ENCODE peak calls at places on chromosomes 1 and 21, in eight cellular contexts. One of them, this sample, is unnamed.
A peak's percentile ranks its signal among the peaks of the same experiment; 100 is the strongest.

GRCh38 chr1:223827193-223827663 is 18.5 kb downstream of the TP53BP2 start:
- DNase-seq in iris pigment epithelial cell: peak; percentile 72
- DNase-seq in neural crest cell: no peak
- DNase-seq in activated CD4-positive, alpha-beta T cell treated with anti-CD3 and anti-CD28 coated beads, Interleukin-2, amount 50 U/mL, for 24 hours: no peak
- DNase-seq in anterior cingulate cortex: no peak
- DNase-seq in activated naive CD8-positive, alpha-beta T cell treated with anti-CD3 and anti-CD28 coated beads, Interleukin-2, amount 10 ng/mL, durations not matched to agents 7 days and 5 days: no peak
- DNase-seq in HFFc6: peak; percentile 29
- DNase-seq in activated T-helper 1 cell treated with anti-CD3 and anti-CD28 coated beads, Interleukin-2, amount 50 U/mL, for 16 hours: no peak
- DNase-seq in this sample: no peak

GRCh38 chr1:18574754-18575153 is 55.9 kb upstream of the PAX7 start:
- DNase-seq in iris pigment epithelial cell: no peak
- DNase-seq in neural crest cell: no peak
- DNase-seq in activated CD4-positive, alpha-beta T cell treated with anti-CD3 and anti-CD28 coated beads, Interleukin-2, amount 50 U/mL, for 24 hours: no peak
- DNase-seq in anterior cingulate cortex: no peak
- DNase-seq in activated naive CD8-positive, alpha-beta T cell treated with anti-CD3 and anti-CD28 coated beads, Interleukin-2, amount 10 ng/mL, durations not matched to agents 7 days and 5 days: no peak
- DNase-seq in HFFc6: no peak
- DNase-seq in activated T-helper 1 cell treated with anti-CD3 and anti-CD28 coated beads, Interleukin-2, amount 50 U/mL, for 16 hours: no peak
- DNase-seq in this sample: no peak

GRCh38 chr1:205849619-205850355 is at the start of gene PM20D1:
- DNase-seq in iris pigment epithelial cell: peak; percentile 70
- DNase-seq in neural crest cell: no peak
- DNase-seq in activated CD4-positive, alpha-beta T cell treated with anti-CD3 and anti-CD28 coated beads, Interleukin-2, amount 50 U/mL, for 24 hours: peak; percentile 64
- DNase-seq in anterior cingulate cortex: no peak
- DNase-seq in activated naive CD8-positive, alpha-beta T cell treated with anti-CD3 and anti-CD28 coated beads, Interleukin-2, amount 10 ng/mL, durations not matched to agents 7 days and 5 days: peak; percentile 66
- DNase-seq in HFFc6: no peak
- DNase-seq in activated T-helper 1 cell treated with anti-CD3 and anti-CD28 coated beads, Interleukin-2, amount 50 U/mL, for 16 hours: peak; percentile 39
- DNase-seq in this sample: no peak

GRCh38 chr1:216222302-216222701 is 200.9 kb downstream of the USH2A start:
- DNase-seq in iris pigment epithelial cell: peak; percentile 27
- DNase-seq in neural crest cell: no peak
- DNase-seq in activated CD4-positive, alpha-beta T cell treated with anti-CD3 and anti-CD28 coated beads, Interleukin-2, amount 50 U/mL, for 24 hours: no peak
- DNase-seq in anterior cingulate cortex: no peak
- DNase-seq in activated naive CD8-positive, alpha-beta T cell treated with anti-CD3 and anti-CD28 coated beads, Interleukin-2, amount 10 ng/mL, durations not matched to agents 7 days and 5 days: no peak
- DNase-seq in HFFc6: peak; percentile 51
- DNase-seq in activated T-helper 1 cell treated with anti-CD3 and anti-CD28 coated beads, Interleukin-2, amount 50 U/mL, for 16 hours: no peak
- DNase-seq in this sample: peak; percentile 64

GRCh38 chr1:89706700-89707012 is 73.7 kb downstream of the LRRC8C start:
- DNase-seq in iris pigment epithelial cell: no peak
- DNase-seq in neural crest cell: no peak
- DNase-seq in activated CD4-positive, alpha-beta T cell treated with anti-CD3 and anti-CD28 coated beads, Interleukin-2, amount 50 U/mL, for 24 hours: no peak
- DNase-seq in anterior cingulate cortex: no peak
- DNase-seq in activated naive CD8-positive, alpha-beta T cell treated with anti-CD3 and anti-CD28 coated beads, Interleukin-2, amount 10 ng/mL, durations not matched to agents 7 days and 5 days: no peak
- DNase-seq in HFFc6: no peak
- DNase-seq in activated T-helper 1 cell treated with anti-CD3 and anti-CD28 coated beads, Interleukin-2, amount 50 U/mL, for 16 hours: no peak
- DNase-seq in this sample: no peak

GRCh38 chr1:102002057-102002456 is 5.3 kb upstream of the OLFM3 start:
- DNase-seq in iris pigment epithelial cell: no peak
- DNase-seq in neural crest cell: no peak
- DNase-seq in activated CD4-positive, alpha-beta T cell treated with anti-CD3 and anti-CD28 coated beads, Interleukin-2, amount 50 U/mL, for 24 hours: no peak
- DNase-seq in anterior cingulate cortex: no peak
- DNase-seq in activated naive CD8-positive, alpha-beta T cell treated with anti-CD3 and anti-CD28 coated beads, Interleukin-2, amount 10 ng/mL, durations not matched to agents 7 days and 5 days: no peak
- DNase-seq in HFFc6: no peak
- DNase-seq in activated T-helper 1 cell treated with anti-CD3 and anti-CD28 coated beads, Interleukin-2, amount 50 U/mL, for 16 hours: no peak
- DNase-seq in this sample: peak; percentile 22

GRCh38 chr1:172763088-172763487 is 104.2 kb downstream of the FASLG start:
- DNase-seq in iris pigment epithelial cell: no peak
- DNase-seq in neural crest cell: no peak
- DNase-seq in activated CD4-positive, alpha-beta T cell treated with anti-CD3 and anti-CD28 coated beads, Interleukin-2, amount 50 U/mL, for 24 hours: no peak
- DNase-seq in anterior cingulate cortex: no peak
- DNase-seq in activated naive CD8-positive, alpha-beta T cell treated with anti-CD3 and anti-CD28 coated beads, Interleukin-2, amount 10 ng/mL, durations not matched to agents 7 days and 5 days: no peak
- DNase-seq in HFFc6: no peak
- DNase-seq in activated T-helper 1 cell treated with anti-CD3 and anti-CD28 coated beads, Interleukin-2, amount 50 U/mL, for 16 hours: no peak
- DNase-seq in this sample: no peak

GRCh38 chr1:98196012-98196411 is 275.2 kb upstream of the DPYD start:
- DNase-seq in iris pigment epithelial cell: peak; percentile 59
- DNase-seq in neural crest cell: no peak
- DNase-seq in activated CD4-positive, alpha-beta T cell treated with anti-CD3 and anti-CD28 coated beads, Interleukin-2, amount 50 U/mL, for 24 hours: no peak
- DNase-seq in anterior cingulate cortex: no peak
- DNase-seq in activated naive CD8-positive, alpha-beta T cell treated with anti-CD3 and anti-CD28 coated beads, Interleukin-2, amount 10 ng/mL, durations not matched to agents 7 days and 5 days: no peak
- DNase-seq in HFFc6: no peak
- DNase-seq in activated T-helper 1 cell treated with anti-CD3 and anti-CD28 coated beads, Interleukin-2, amount 50 U/mL, for 16 hours: no peak
- DNase-seq in this sample: no peak

GRCh38 chr1:38076038-38076437 is 29.4 kb upstream of the POU3F1 start:
- DNase-seq in iris pigment epithelial cell: peak; percentile 21
- DNase-seq in neural crest cell: peak; percentile 55
- DNase-seq in activated CD4-positive, alpha-beta T cell treated with anti-CD3 and anti-CD28 coated beads, Interleukin-2, amount 50 U/mL, for 24 hours: no peak
- DNase-seq in anterior cingulate cortex: no peak
- DNase-seq in activated naive CD8-positive, alpha-beta T cell treated with anti-CD3 and anti-CD28 coated beads, Interleukin-2, amount 10 ng/mL, durations not matched to agents 7 days and 5 days: no peak
- DNase-seq in HFFc6: no peak
- DNase-seq in activated T-helper 1 cell treated with anti-CD3 and anti-CD28 coated beads, Interleukin-2, amount 50 U/mL, for 16 hours: no peak
- DNase-seq in this sample: no peak

GRCh38 chr1:46533179-46533864 is 18.1 kb downstream of the KNCN start:
- DNase-seq in iris pigment epithelial cell: peak; percentile 43
- DNase-seq in neural crest cell: peak; percentile 36
- DNase-seq in activated CD4-positive, alpha-beta T cell treated with anti-CD3 and anti-CD28 coated beads, Interleukin-2, amount 50 U/mL, for 24 hours: peak; percentile 21
- DNase-seq in anterior cingulate cortex: peak; percentile 35
- DNase-seq in activated naive CD8-positive, alpha-beta T cell treated with anti-CD3 and anti-CD28 coated beads, Interleukin-2, amount 10 ng/mL, durations not matched to agents 7 days and 5 days: peak; percentile 69
- DNase-seq in HFFc6: no peak
- DNase-seq in activated T-helper 1 cell treated with anti-CD3 and anti-CD28 coated beads, Interleukin-2, amount 50 U/mL, for 16 hours: peak; percentile 21
- DNase-seq in this sample: no peak

GRCh38 chr21:28518620-28519019 is 474.1 kb downstream of the LTN1 start:
- DNase-seq in iris pigment epithelial cell: no peak
- DNase-seq in neural crest cell: no peak
- DNase-seq in activated CD4-positive, alpha-beta T cell treated with anti-CD3 and anti-CD28 coated beads, Interleukin-2, amount 50 U/mL, for 24 hours: no peak
- DNase-seq in anterior cingulate cortex: no peak
- DNase-seq in activated naive CD8-positive, alpha-beta T cell treated with anti-CD3 and anti-CD28 coated beads, Interleukin-2, amount 10 ng/mL, durations not matched to agents 7 days and 5 days: no peak
- DNase-seq in HFFc6: no peak
- DNase-seq in activated T-helper 1 cell treated with anti-CD3 and anti-CD28 coated beads, Interleukin-2, amount 50 U/mL, for 16 hours: no peak
- DNase-seq in this sample: no peak

GRCh38 chr1:36157115-36157903 is 1.3 kb downstream of the MAP7D1 start:
- DNase-seq in iris pigment epithelial cell: peak; percentile 47
- DNase-seq in neural crest cell: no peak
- DNase-seq in activated CD4-positive, alpha-beta T cell treated with anti-CD3 and anti-CD28 coated beads, Interleukin-2, amount 50 U/mL, for 24 hours: no peak
- DNase-seq in anterior cingulate cortex: no peak
- DNase-seq in activated naive CD8-positive, alpha-beta T cell treated with anti-CD3 and anti-CD28 coated beads, Interleukin-2, amount 10 ng/mL, durations not matched to agents 7 days and 5 days: no peak
- DNase-seq in HFFc6: no peak
- DNase-seq in activated T-helper 1 cell treated with anti-CD3 and anti-CD28 coated beads, Interleukin-2, amount 50 U/mL, for 16 hours: no peak
- DNase-seq in this sample: peak; percentile 72